ENCODE peak calls at places on chromosome 1, in four cellular contexts. W is stimulated activated naive CD8-positive, alpha-beta T cell treated with anti-CD3 and anti-CD28 coated beads, Interleukin-15, Interleukin-2, amounts not matched to agents 100 U/mL and 50 U/mL, for 24 hours; M is tibial artery; J is AG10803. E is an unnamed sample.

GRCh38 chr1:152023221-152023620 is 13.6 kb downstream of the S100A11 start:
- DNase-seq in W (no peak), M (no peak), J (no peak), E (no peak)

GRCh38 chr1:52662645-52663313 is 29.8 kb downstream of the SHISAL2A start:
- DNase-seq in W (no peak), J (no peak), M (no peak), E (no peak)

GRCh38 chr1:156608981-156609380 is 7.7 kb upstream of the GPATCH4 start:
- DNase-seq in J (no peak), M (no peak), W (peak; percentile 69), E (no peak)

GRCh38 chr1:43687301-43688108 is 19.8 kb upstream of the ST3GAL3 start:
- DNase-seq in W (no peak), M (no peak), J (no peak), E (no peak)

GRCh38 chr1:108704501-108704900 is 8.2 kb upstream of the FNDC7 start:
- DNase-seq in M (no peak), J (peak; percentile 73), W (no peak), E (no peak)

GRCh38 chr1:69976896-69977295 is 228.5 kb downstream of the LRRC40 start:
- DNase-seq in J (peak; percentile 13), M (no peak), W (no peak), E (no peak)

GRCh38 chr1:55860816-55861519 is 645.8 kb upstream of the USP24 start:
- DNase-seq in M (no peak), W (no peak), J (no peak), E (no peak)

GRCh38 chr1:62385923-62386322 is 50.9 kb upstream of the USP1 start:
- DNase-seq in M (no peak), W (no peak), J (no peak), E (no peak)

GRCh38 chr1:155174334-155175280 is 958 bp downstream of the TRIM46 start:
- DNase-seq in M (peak; percentile 68), J (no peak), W (peak; percentile 60), E (peak; percentile 77)

GRCh38 chr1:99110140-99111041 is 105.7 kb upstream of the PLPPR5 start:
- DNase-seq in W (no peak), M (no peak), J (no peak), E (no peak)

GRCh38 chr1:87291107-87291506 is 37.6 kb upstream of the LMO4 start:
- DNase-seq in J (peak; percentile 90), M (no peak), W (no peak), E (no peak)

GRCh38 chr1:234067584-234067983 is 163.1 kb downstream of the SLC35F3 start:
- DNase-seq in J (no peak), W (no peak), M (no peak), E (no peak)

GRCh38 chr1:43979528-43980254 is 681 bp downstream of the B4GALT2 start:
- DNase-seq in J (peak; percentile 60), M (peak; percentile 74), W (peak; percentile 60), E (peak; percentile 68)

GRCh38 chr1:150227228-150227627 is 8.7 kb downstream of the ANP32E start:
- DNase-seq in J (no peak), M (no peak), W (no peak), E (no peak)

GRCh38 chr1:109923131-109923945 is 12.7 kb downstream of the CSF1 start:
- DNase-seq in J (no peak), M (no peak), W (no peak), E (no peak)

GRCh38 chr1:39398278-39399010 is 93.0 kb upstream of the BMP8A start:
- DNase-seq in J (peak; percentile 98), M (peak; percentile 82), W (peak; percentile 39), E (peak; percentile 64)

GRCh38 chr1:50644447-50645105 is 221.3 kb upstream of the DMRTA2 start:
- DNase-seq in M (no peak), J (no peak), W (no peak), E (no peak)

GRCh38 chr1:225843426-225843795 is 33.5 kb downstream of the EPHX1 start:
- DNase-seq in M (no peak), J (no peak), W (no peak), E (peak; percentile 20)

GRCh38 chr1:94858276-94858675 is 38.1 kb downstream of the SLC44A3 start:
- DNase-seq in J (no peak), W (no peak), M (no peak), E (no peak)

GRCh38 chr1:47013239-47013638 is 10.2 kb upstream of the CYP4X1 start:
- DNase-seq in W (no peak), J (no peak), M (no peak), E (no peak)

GRCh38 chr1:197783510-197783948 is 8.2 kb upstream of the DENND1B start:
- DNase-seq in J (peak; percentile 65), W (no peak), M (no peak), E (no peak)

GRCh38 chr1:7327849-7328248 is 443.2 kb upstream of the VAMP3 start:
- DNase-seq in J (no peak), W (no peak), M (no peak), E (no peak)

GRCh38 chr1:64986903-64987871 is 20.8 kb upstream of the JAK1 start:
- DNase-seq in J (no peak), M (no peak), W (no peak), E (no peak)

GRCh38 chr1:107244734-107245495 is 104.1 kb downstream of the NTNG1 start:
- DNase-seq in M (no peak), W (no peak), J (no peak), E (no peak)

GRCh38 chr1:239434181-239434580 is 47.8 kb downstream of the CHRM3 start:
- DNase-seq in J (no peak), M (no peak), W (no peak), E (no peak)

GRCh38 chr1:215584389-215584788 is 17.3 kb downstream of the KCTD3 start:
- DNase-seq in W (no peak), M (no peak), J (no peak), E (no peak)

GRCh38 chr1:245245021-245245667 is 90.4 kb downstream of the KIF26B start:
- DNase-seq in M (no peak), W (no peak), J (no peak), E (peak; percentile 47)

GRCh38 chr1:40627987-40628902 is 37.2 kb downstream of the RIMS3 start:
- DNase-seq in M (peak; percentile 34), J (no peak), W (peak; percentile 17), E (no peak)

GRCh38 chr1:204704794-204705492 is 19.4 kb upstream of the LRRN2 start:
- DNase-seq in W (no peak), J (no peak), M (no peak), E (no peak)

GRCh38 chr1:74652711-74653131 is 20.9 kb downstream of the ERICH3 start:
- DNase-seq in J (peak; percentile 66), W (no peak), M (no peak), E (peak; percentile 31)

GRCh38 chr1:218299416-218299815 is 14.3 kb downstream of the RRP15 start:
- DNase-seq in M (no peak), W (no peak), J (peak; percentile 69), E (no peak)

GRCh38 chr1:87333692-87334347 is 5.1 kb downstream of the LMO4 start:
- DNase-seq in W (no peak), J (no peak), M (no peak), E (no peak)

E was measured in left lung.